ENCODE peak calls at places on chromosomes 6 and 20, in ten cellular contexts. Y is RWPE2, D is left lung, K is HCT116, E is psoas muscle, V is ascending aorta, O is GM23248, P is ovary, I is OCI-LY7, W is osteoblast. C is an unnamed sample.

GRCh38 chr6:136383271-136383670 is 93.6 kb upstream of the BCLAF1 start:
- DNase-seq in E (no peak), I (no peak), W (no peak), P (no peak), V (no peak), O (peak; percentile 25), D (no peak), K (no peak), Y (no peak), C (no peak)

GRCh38 chr6:157304840-157305675 is 18.3 kb downstream of the TMEM242 start:
- DNase-seq in W (no peak), O (peak; percentile 37), D (no peak), E (peak; percentile 39), K (no peak), V (no peak), P (no peak), Y (no peak), I (no peak), C (no peak)

GRCh38 chr6:18221288-18221615 is 43.1 kb downstream of the DEK start:
- DNase-seq in V (no peak), I (no peak), O (no peak), W (no peak), Y (no peak), P (no peak), K (no peak), E (no peak), D (no peak), C (no peak)

GRCh38 chr6:168884050-168884645 is 369.5 kb downstream of the THBS2 start:
- DNase-seq in D (no peak), Y (no peak), I (no peak), E (no peak), V (no peak), W (no peak), K (no peak), O (no peak), P (no peak), C (no peak)

GRCh38 chr6:81890846-81891245 is 138.4 kb upstream of the TENT5A start:
- DNase-seq in E (no peak), V (no peak), O (peak; percentile 94), P (no peak), K (no peak), W (peak; percentile 68), Y (no peak), I (no peak), D (no peak), C (no peak)

GRCh38 chr6:167287513-167288048 is 3.5 kb upstream of the UNC93A start:
- DNase-seq in V (no peak), D (no peak), K (no peak), Y (no peak), I (no peak), P (no peak), W (no peak), O (no peak), E (no peak), C (no peak)

GRCh38 chr6:67854098-67854497 is 781.0 kb upstream of the ADGRB3 start:
- DNase-seq in I (no peak), P (no peak), Y (no peak), K (no peak), E (no peak), D (no peak), V (no peak), O (no peak), W (no peak), C (no peak)

GRCh38 chr6:16292942-16293341 is 54.6 kb downstream of the GMPR start:
- DNase-seq in W (no peak), E (no peak), K (no peak), O (no peak), V (peak; percentile 18), P (no peak), I (no peak), Y (no peak), D (no peak), C (no peak)

GRCh38 chr6:25958700-25959162 is 3.9 kb upstream of the TRIM38 start:
- DNase-seq in K (no peak), E (no peak), O (no peak), V (no peak), I (peak; percentile 17), Y (no peak), P (no peak), D (no peak), W (no peak), C (no peak)

DNA sequence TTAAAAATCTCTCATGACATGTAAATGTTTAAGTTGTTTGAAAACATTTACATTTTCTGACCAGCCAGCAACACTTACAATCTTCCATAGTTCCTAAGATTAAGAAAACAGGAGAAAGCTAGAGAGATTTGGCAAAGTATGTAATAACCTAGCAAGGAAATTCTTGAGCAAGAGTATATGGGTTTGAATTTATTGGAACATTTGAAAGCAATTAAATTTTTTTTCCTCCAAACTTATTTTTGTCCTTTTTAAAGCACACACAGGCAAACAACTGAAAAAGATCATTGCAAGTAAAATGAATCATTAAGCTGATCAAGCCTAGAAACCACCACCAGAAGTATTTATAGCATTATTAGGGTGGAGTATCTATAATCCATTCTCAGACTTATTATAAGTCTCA is 20.1 kb upstream of the ZNF217 start:
- DNase-seq in V (no peak), K (no peak), W (no peak), E (no peak), O (peak; percentile 43), I (no peak), D (no peak), P (no peak), Y (no peak), C (no peak)
- H3K4me1 ChIP-seq in V (peaks cover 10% of the 10 kb centered on the region), K (peaks cover 34% of the 10 kb centered on the region), W (peaks cover 22% of the 10 kb centered on the region), E (peaks cover 7% of the 10 kb centered on the region), O (peaks cover 50% of the 10 kb centered on the region), I (peaks cover 56% of the 10 kb centered on the region), D (peaks cover 15% of the 10 kb centered on the region), P (peaks cover 6% of the 10 kb centered on the region), Y (peaks cover 38% of the 10 kb centered on the region), C (peaks cover 3% of the 10 kb centered on the region)

DNA sequence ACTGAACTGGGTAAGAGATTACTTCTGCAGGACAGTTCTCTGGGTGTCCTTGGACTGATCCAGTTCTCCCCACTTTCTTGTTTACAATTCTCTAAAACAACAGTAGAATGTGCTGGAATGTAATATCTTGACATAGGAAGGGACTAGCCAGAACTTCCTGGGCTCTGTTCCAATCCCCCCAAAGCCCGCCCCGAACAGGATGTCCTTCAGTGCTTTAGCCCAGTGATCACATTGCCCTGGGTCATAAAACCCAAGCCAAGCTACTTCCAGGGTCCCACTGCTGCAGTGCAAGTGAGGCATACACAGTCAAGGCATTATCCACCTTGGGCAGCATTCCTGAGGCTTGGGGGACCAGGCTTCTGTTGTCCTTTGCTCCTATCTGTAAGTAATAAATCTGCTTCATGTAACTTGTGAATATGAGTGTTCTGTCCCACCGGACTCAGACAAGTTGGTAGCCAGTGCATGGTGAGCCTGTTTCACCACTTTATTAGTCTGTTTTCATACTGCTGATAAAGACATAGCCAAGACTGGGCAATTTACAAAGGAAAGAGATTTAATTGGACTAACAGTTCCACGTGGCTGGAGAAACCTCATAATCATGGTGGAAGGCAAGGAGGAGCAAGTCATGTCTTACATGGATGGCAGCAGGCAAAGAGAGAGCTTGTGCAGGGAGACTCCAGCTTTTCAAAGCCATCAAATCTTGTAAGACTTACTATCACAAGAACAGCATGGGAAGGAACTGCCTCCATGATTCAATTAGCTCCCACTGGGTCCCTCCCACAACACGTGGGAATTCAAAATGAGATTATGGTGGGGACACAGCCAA is 23.5 kb downstream of the FITM2 start:
- DNase-seq in W (no peak), Y (no peak), V (no peak), I (no peak), D (no peak), P (no peak), K (no peak), O (no peak), E (no peak), C (no peak)
- H3K27ac ChIP-seq in W (no peak overlapping the region), Y (no peak overlapping the region), V (no peak overlapping the region), I (no peak overlapping the region), D (no peak overlapping the region), P (no peak overlapping the region), K (no peak overlapping the region), O (no peak overlapping the region), E (no peak overlapping the region), C (peak overlapping the region; percentile 42)

GRCh38 chr6:99519446-99519845 is 4.2 kb upstream of the USP45 start:
- DNase-seq in P (no peak), K (no peak), O (no peak), W (no peak), Y (no peak), D (no peak), E (no peak), V (no peak), I (no peak), C (no peak)

GRCh38 chr6:99512033-99512432 is 3.2 kb downstream of the USP45 start:
- DNase-seq in D (no peak), E (no peak), V (no peak), O (no peak), K (no peak), W (no peak), P (no peak), Y (no peak), I (no peak), C (no peak)

DNA sequence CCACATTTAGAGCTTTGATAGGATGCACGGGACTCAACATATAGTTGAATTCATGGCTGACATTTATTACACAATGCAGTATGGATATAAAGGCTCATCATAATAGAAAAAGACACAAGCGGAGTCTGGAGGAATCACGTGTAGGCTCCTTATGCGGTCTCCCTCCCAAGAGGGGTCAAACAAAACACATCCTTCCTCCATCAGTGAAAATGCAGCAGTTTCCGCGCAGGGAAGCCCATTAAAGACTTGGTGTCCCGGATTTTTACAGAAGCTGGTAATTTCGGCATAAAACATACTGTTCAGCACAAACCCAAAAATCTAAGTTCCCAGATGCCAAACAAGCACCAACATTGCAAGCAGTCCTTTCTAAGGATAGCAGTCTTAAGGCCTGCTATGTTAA is 1.1 kb downstream of the USP45 start:
- DNase-seq in I (no peak), W (no peak), Y (no peak), K (no peak), V (no peak), O (peak; percentile 21), D (no peak), E (no peak), P (no peak), C (no peak)
- H3K4me3 ChIP-seq in I (peak overlapping the region; percentile 82), W (peak overlapping the region; percentile 89), Y (peak overlapping the region; percentile 74), K (peak overlapping the region; percentile 82), V (peak overlapping the region; percentile 72), O (peak overlapping the region; percentile 79), D (peak overlapping the region; percentile 64), E (peak overlapping the region; percentile 99), P (no peak overlapping the region), C (peak overlapping the region; percentile 64)

DNA sequence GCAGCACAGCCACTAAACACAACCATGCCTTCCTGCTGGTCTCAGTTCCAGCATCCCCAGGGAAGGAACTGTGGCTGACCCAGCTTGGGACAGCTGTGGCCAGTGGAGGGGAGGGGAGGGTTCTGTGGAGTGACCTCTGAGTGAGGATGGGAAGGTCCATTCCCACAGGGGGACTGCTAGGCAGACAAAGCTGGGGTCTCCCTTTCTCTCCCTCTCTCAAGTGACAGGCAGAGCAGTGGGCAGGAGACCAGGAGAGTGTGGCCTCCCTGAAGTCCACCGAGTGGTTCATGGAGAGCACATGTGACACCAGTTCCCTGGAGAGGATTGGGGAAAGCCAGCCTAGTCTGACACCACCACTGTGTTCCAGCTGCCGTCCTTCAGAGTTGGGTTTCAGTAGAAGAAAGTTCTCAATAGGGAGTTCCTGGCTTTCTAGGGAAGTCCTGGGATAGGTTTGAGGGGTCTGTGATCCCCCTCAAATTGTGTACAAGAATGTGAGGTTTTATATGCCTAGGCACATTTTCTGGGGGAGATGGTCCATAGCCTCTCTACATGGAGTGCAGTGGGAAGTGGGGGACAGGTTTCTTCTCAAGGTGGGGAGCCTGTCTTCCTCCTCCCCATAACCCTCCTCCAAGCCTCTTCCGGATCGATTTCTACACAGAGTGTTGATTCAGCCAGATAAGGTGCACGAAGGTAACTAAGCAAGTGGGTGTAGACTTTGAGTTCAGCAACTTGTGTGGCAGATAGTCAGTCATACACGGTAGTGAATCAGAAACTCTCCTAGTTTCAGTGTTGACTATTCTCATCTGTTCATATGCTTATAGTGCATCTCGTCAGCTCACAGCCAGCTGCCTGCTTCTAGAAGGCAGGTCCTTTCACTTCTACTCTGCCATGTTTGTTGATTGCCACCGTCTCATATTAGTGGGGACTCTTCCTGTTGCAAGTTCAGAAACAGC is 18.9 kb downstream of the MANBAL start:
- DNase-seq in E (no peak), W (no peak), D (peak; percentile 8), K (no peak), I (no peak), V (no peak), P (no peak), O (no peak), Y (no peak), C (no peak)
- H3K4me1 ChIP-seq in E (peaks cover 7% of the 10 kb centered on the region), W (peaks cover 10% of the 10 kb centered on the region), D (peaks cover 12% of the 10 kb centered on the region), K (no peaks in the 10 kb centered on the region), I (no peaks in the 10 kb centered on the region), V (peaks cover 31% of the 10 kb centered on the region), P (peaks cover 34% of the 10 kb centered on the region), O (peaks cover 14% of the 10 kb centered on the region), Y (peaks cover 12% of the 10 kb centered on the region), C (no peaks in the 10 kb centered on the region)

C was measured in right atrium auricular region.